ENCODE peak calls at places on chromosome 11, in five cellular contexts. U, X, N, J and B are unnamed samples.

GRCh38 chr11:60914620-60915249 is 777 bp downstream of the TMEM109 start:
- DNase-seq in J (no peak), X (no peak), U (peak), N (peak), B (peak)

GRCh38 chr11:61098778-61099177 is 3.5 kb upstream of the CD5 start:
- DNase-seq in X (no peak), N (no peak), J (no peak), U (no peak), B (no peak)

GRCh38 chr11:69934861-69935494 is 115.8 kb upstream of the FGF3 start:
- DNase-seq in J (no peak), U (no peak), N (no peak), X (no peak), B (no peak)

GRCh38 chr11:118608268-118609214 is 1.1 kb downstream of the PHLDB1 start:
- DNase-seq in U (peak), N (peak), J (no peak), X (no peak), B (peak)

GRCh38 chr11:1073261-1073724 is 1.4 kb upstream of the MUC2 start:
- DNase-seq in U (no peak), J (no peak), X (peak), N (no peak), B (no peak)

GRCh38 chr11:78037056-78037455 is 14.0 kb upstream of the KCTD14 start:
- DNase-seq in U (no peak), N (no peak), X (peak), J (no peak), B (no peak)

GRCh38 chr11:110903378-110903777 is 191.1 kb upstream of the ARHGAP20 start:
- DNase-seq in U (no peak), X (no peak), J (no peak), N (no peak), B (no peak)

GRCh38 chr11:134719397-134719796 is 307.4 kb upstream of the B3GAT1 start:
- DNase-seq in N (no peak), U (no peak), X (no peak), J (no peak), B (no peak)

GRCh38 chr11:8318536-8318935 is 54.9 kb upstream of the LMO1 start:
- DNase-seq in N (no peak), U (peak), J (no peak), X (no peak), B (peak)

GRCh38 chr11:61160487-61161189 is 588 bp downstream of the VPS37C start:
- DNase-seq in N (no peak), U (no peak), X (no peak), J (no peak), B (no peak)

GRCh38 chr11:82056450-82056849 is 677.2 kb downstream of the FAM181B start:
- DNase-seq in X (no peak), U (no peak), J (no peak), N (no peak), B (no peak)

GRCh38 chr11:69638941-69639681 is 1.8 kb upstream of the CCND1 start:
- DNase-seq in X (peak), U (peak), J (no peak), N (peak), B (peak)

GRCh38 chr11:58900479-58901420 is 38.5 kb upstream of the GLYATL1 start:
- DNase-seq in J (peak), N (peak), U (peak), X (peak), B (peak)

GRCh38 chr11:69381681-69382130 is 87.8 kb downstream of the MYEOV start:
- DNase-seq in N (no peak), U (peak), J (no peak), X (no peak), B (no peak)

GRCh38 chr11:44130751-44131150 is 35.3 kb downstream of the EXT2 start:
- DNase-seq in J (no peak), U (peak), N (peak), X (no peak), B (no peak)

GRCh38 chr11:12127206-12127898 is 17.0 kb downstream of the MICAL2 start:
- DNase-seq in N (no peak), U (no peak), J (no peak), X (no peak), B (no peak)

GRCh38 chr11:17810736-17811135 is 76.2 kb downstream of the KCNC1 start:
- DNase-seq in U (no peak), N (peak), X (no peak), J (no peak), B (no peak)

GRCh38 chr11:65150513-65151271 is 16.4 kb upstream of the SYVN1 start:
- DNase-seq in X (peak), U (peak), N (peak), J (peak), B (peak)

GRCh38 chr11:18578975-18579598 is 9.4 kb downstream of the UEVLD start:
- DNase-seq in J (no peak), N (no peak), X (peak), U (no peak), B (no peak)

GRCh38 chr11:23078289-23078971 is 218.2 kb upstream of the CCDC179 start:
- DNase-seq in J (no peak), X (no peak), U (no peak), N (no peak), B (no peak)

GRCh38 chr11:55707029-55707428 is 45.0 kb downstream of the OR4C6 start:
- DNase-seq in X (peak), U (peak), N (peak), J (peak), B (no peak)

GRCh38 chr11:122313581-122313980 is 197.6 kb upstream of the BLID start:
- DNase-seq in U (no peak), J (no peak), X (no peak), N (no peak), B (no peak)

GRCh38 chr11:114738954-114739353 is 60.6 kb downstream of the NXPE2 start:
- DNase-seq in U (peak), X (peak), N (peak), J (no peak), B (peak)

GRCh38 chr11:72098741-72099140 is 4.4 kb downstream of the LAMTOR1 start:
- DNase-seq in U (no peak), N (no peak), J (no peak), X (no peak), B (no peak)

DNA sequence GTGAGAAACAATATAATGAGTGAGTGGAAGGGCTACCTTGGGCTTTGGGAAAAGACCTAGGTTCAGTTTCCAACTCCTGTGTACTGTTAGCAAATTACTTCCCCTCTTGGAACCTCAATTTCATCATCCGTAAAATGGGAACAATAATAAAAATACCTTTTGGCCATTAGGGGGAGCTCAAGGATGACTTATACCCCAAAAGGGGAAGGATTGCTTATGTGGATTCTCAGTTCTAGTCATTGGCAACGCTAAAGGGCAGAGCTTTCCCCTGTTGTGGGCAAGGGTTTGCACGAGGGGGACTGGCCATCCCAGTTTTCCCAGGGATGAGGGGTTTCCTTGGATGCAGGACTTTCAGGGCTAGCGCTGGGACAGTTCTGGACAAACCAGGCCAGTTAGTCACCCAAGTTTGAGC is 3.1 kb upstream of the COMMD9 start:
- DNase-seq in J (peak), N (peak), X (no peak), U (peak), B (peak)
- TF ChIP-seq FOXM1 in J (no peak), N (no peak), X (no peak), U (no peak), B (no peak)

DNA sequence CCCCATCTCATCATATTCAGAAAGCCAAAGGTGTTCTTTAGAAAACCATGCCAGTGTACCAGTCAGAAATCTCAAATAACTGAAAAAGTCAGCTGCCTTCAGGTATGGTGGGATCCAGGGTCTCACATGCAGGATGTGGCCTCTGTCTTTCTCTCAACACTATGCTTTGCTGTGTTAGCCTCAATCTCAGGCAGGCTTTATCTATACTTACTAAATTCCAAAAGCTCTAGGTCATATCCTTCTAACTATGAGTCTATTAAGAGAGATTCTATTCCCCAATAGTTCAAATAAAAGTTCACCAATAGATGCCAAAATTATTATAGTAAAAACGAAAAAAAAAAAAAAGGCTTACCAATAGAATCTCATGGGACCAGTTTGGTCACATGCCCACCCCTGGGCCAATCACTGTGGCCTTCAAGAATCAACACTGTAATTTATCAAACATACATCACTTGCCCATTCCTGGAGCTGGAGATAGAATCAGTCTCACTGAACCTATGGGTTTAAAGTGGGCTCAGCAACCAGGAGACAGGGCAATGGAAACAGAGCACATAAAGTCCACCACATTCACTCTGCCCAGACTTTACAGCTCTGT is 38.0 kb upstream of the APLNR start:
- DNase-seq in X (no peak), J (no peak), N (no peak), U (no peak), B (no peak)
- TF ChIP-seq FOXM1 in X (no peak), J (no peak), N (no peak), U (no peak), B (no peak)

GRCh38 chr11:2314136-2314524 is 12.3 kb downstream of the TSPAN32 start:
- DNase-seq in J (no peak), X (no peak), N (no peak), U (no peak), B (no peak)
- TF ChIP-seq FOXM1 in J (no peak), X (no peak), N (no peak), U (no peak), B (no peak)

DNA sequence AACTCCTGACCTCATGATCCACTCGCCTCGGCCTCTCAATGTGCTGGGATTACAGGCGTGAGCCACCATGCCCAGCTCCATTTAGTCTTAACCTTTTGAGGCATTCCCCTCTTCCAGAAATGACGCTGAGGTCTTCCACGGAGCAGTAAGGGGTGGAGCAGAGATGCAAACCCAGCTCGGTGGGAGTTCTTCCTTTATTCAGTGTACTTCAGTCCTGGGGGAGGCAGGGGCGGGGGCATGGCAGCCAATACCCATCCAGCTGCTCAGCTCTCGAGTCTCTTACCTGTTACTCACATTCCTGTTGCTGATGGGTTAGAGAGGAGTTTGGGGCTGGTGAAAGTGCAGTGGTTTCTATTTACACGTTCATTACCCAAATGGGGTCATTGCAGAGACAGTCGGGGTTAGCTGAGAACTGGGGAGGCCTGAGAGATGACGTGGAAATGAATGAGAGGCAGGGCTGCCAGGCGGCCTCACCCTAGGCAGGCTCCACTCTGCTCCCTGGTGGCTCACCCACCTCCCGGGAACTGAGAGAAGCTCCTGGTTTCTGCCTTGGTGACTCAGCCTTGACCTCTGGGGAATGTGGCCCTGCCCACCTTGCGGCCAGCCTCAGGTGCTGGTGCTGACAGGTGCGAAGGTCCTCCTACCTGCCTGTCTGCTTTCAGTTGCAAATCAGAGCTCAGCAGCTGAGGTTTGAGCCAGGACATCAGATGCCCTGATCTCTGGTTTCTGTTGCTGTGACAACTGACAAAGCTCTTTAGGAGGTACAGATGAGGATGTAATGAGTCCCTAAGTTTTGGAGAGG is 13.4 kb upstream of the ST14 start:
- DNase-seq in J (no peak), U (no peak), N (no peak), X (peak), B (no peak)
- TF ChIP-seq FOXM1 in J (no peak), U (no peak), N (no peak), X (no peak), B (no peak)

GRCh38 chr11:124511739-124512138 is 31.7 kb downstream of the OR8B12 start:
- DNase-seq in U (no peak), N (no peak), X (no peak), J (no peak), B (no peak)
- TF ChIP-seq FOXM1 in U (no peak), N (no peak), X (no peak), J (no peak), B (no peak)

DNA sequence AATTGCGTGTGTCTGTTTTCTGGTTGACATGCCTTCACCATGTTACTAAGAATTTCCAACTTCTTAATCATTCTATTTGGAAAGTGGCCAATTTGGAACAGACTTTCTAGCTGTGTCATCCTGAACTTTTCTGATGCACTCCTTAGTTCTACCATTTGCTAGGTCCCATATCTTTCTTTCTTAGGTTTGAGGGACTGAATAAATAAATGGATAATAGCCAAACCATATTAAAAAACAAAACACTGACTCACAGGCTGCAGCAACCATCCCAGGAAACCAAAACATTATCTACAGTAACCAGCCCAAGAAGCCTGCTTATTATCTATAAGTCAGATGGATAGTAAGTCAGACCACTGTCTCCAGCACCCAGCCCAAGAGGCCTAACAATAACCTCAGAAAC is 57.5 kb upstream of the PLET1 start:
- DNase-seq in X (no peak), U (no peak), N (no peak), J (no peak), B (no peak)
- TF ChIP-seq FOXM1 in X (no peak), U (no peak), N (peak), J (no peak), B (no peak)